ENCODE peak calls at places on chromosomes 11 and 22, in four cellular contexts. One of them, this sample, is unnamed.

GRCh38 chr22:31739795-31740201 is 10.1 kb downstream of the PRR14L start:
- DNase-seq in lung microvascular endothelial cell: no peak
- DNase-seq in cardiac fibroblast: no peak
- DNase-seq in central memory CD4-positive, alpha-beta T cell: no peak
- DNase-seq in this sample: peak

GRCh38 chr11:6418199-6418957 is 516 bp downstream of the APBB1 start:
- DNase-seq in lung microvascular endothelial cell: peak
- DNase-seq in cardiac fibroblast: no peak
- DNase-seq in central memory CD4-positive, alpha-beta T cell: no peak
- DNase-seq in this sample: no peak

GRCh38 chr22:42643632-42644421 is 3.4 kb upstream of the ATP5MGL start:
- DNase-seq in lung microvascular endothelial cell: no peak
- DNase-seq in cardiac fibroblast: no peak
- DNase-seq in central memory CD4-positive, alpha-beta T cell: no peak
- DNase-seq in this sample: no peak

GRCh38 chr11:78465169-78465942 is 47.7 kb upstream of the GAB2 start:
- DNase-seq in lung microvascular endothelial cell: no peak
- DNase-seq in cardiac fibroblast: no peak
- DNase-seq in central memory CD4-positive, alpha-beta T cell: peak
- DNase-seq in this sample: no peak

GRCh38 chr22:37111156-37111717 is 1.7 kb upstream of the TMPRSS6 start:
- DNase-seq in lung microvascular endothelial cell: no peak
- DNase-seq in cardiac fibroblast: no peak
- DNase-seq in central memory CD4-positive, alpha-beta T cell: no peak
- DNase-seq in this sample: no peak

GRCh38 chr11:94103476-94103875 is 25.2 kb upstream of the PANX1 start:
- DNase-seq in lung microvascular endothelial cell: no peak
- DNase-seq in cardiac fibroblast: no peak
- DNase-seq in central memory CD4-positive, alpha-beta T cell: no peak
- DNase-seq in this sample: no peak

GRCh38 chr11:120547871-120548681 is 36.5 kb downstream of the GRIK4 start:
- DNase-seq in lung microvascular endothelial cell: peak
- DNase-seq in cardiac fibroblast: peak
- DNase-seq in central memory CD4-positive, alpha-beta T cell: no peak
- DNase-seq in this sample: peak

GRCh38 chr22:45991108-45991507 is 14.1 kb upstream of the WNT7B start:
- DNase-seq in lung microvascular endothelial cell: no peak
- DNase-seq in cardiac fibroblast: no peak
- DNase-seq in central memory CD4-positive, alpha-beta T cell: no peak
- DNase-seq in this sample: no peak

GRCh38 chr11:74318241-74318932 is 6.9 kb upstream of the P4HA3 start:
- DNase-seq in lung microvascular endothelial cell: peak
- DNase-seq in cardiac fibroblast: peak
- DNase-seq in central memory CD4-positive, alpha-beta T cell: no peak
- DNase-seq in this sample: no peak

GRCh38 chr11:14336507-14337503 is 22.2 kb downstream of the RRAS2 start:
- DNase-seq in lung microvascular endothelial cell: peak
- DNase-seq in cardiac fibroblast: peak
- DNase-seq in central memory CD4-positive, alpha-beta T cell: no peak
- DNase-seq in this sample: no peak

GRCh38 chr22:17106785-17107546 is 14.2 kb downstream of the TMEM121B start:
- DNase-seq in lung microvascular endothelial cell: no peak
- DNase-seq in cardiac fibroblast: no peak
- DNase-seq in central memory CD4-positive, alpha-beta T cell: no peak
- DNase-seq in this sample: peak